ENCODE peak calls at places on chromosomes 4 and X, in eight cellular contexts. D is NCI-H146; E is activated naive CD8-positive, alpha-beta T cell treated with anti-CD3 and anti-CD28 coated beads, Interleukin-2, amount 50 U/mL, for 16 hours; S is LoVo; O is NCI-H748 treated with DMSO at 0.1 percent for 48 hours; M is CD4-positive, alpha-beta memory T cell; Y is HCT116; A is astrocyte. G is an unnamed sample.
A peak's percentile ranks its signal among the peaks of the same experiment; 100 is the strongest.

GRCh38 chr4:129346760-129347159 is 250.8 kb downstream of the C4orf33 start:
- DNase-seq in D (no peak), E (no peak), S (no peak), O (no peak), M (no peak), Y (no peak), A (no peak), G (no peak)

GRCh38 chr4:36467670-36468069 is 186.3 kb downstream of the DTHD1 start:
- DNase-seq in D (no peak), E (no peak), S (no peak), O (no peak), M (no peak), Y (no peak), A (no peak), G (no peak)

GRCh38 chr4:89753601-89754066 is 83.3 kb downstream of the SNCA start:
- DNase-seq in D (no peak), E (no peak), S (peak; percentile 75), O (no peak), M (no peak), Y (peak; percentile 55), A (peak; percentile 98), G (no peak)

GRCh38 chr4:83110970-83111369 is 3.6 kb downstream of the PLAC8 start:
- DNase-seq in D (no peak), E (no peak), S (no peak), O (no peak), M (no peak), Y (no peak), A (no peak), G (no peak)

GRCh38 chr4:42080284-42080683 is 72.2 kb downstream of the BEND4 start:
- DNase-seq in D (no peak), E (no peak), S (no peak), O (no peak), M (no peak), Y (no peak), A (no peak), G (no peak)

GRCh38 chrX:150363561-150364346 is 637 bp downstream of the MAMLD1 start:
- DNase-seq in D (no peak), E (no peak), S (peak; percentile 5), O (no peak), M (peak; percentile 36), Y (no peak), A (no peak), G (peak; percentile 43)

GRCh38 chrX:153443476-153444332 is 2.2 kb downstream of the TREX2 start:
- DNase-seq in D (no peak), E (no peak), S (peak; percentile 1), O (no peak), M (no peak), Y (no peak), A (no peak), G (peak; percentile 43)

GRCh38 chrX:107736781-107737531 is 38.6 kb downstream of the TSC22D3 start:
- DNase-seq in D (peak; percentile 32), E (no peak), S (no peak), O (peak; percentile 32), M (no peak), Y (no peak), A (no peak), G (peak; percentile 80)

GRCh38 chrX:107673933-107674479 is 45.7 kb downstream of the PRPS1 start:
- DNase-seq in D (no peak), E (peak; percentile 65), S (no peak), O (no peak), M (peak; percentile 97), Y (no peak), A (peak; percentile 10), G (peak; percentile 75)

GRCh38 chrX:16826207-16826606 is 39.9 kb downstream of the TXLNG start:
- DNase-seq in D (peak; percentile 21), E (no peak), S (peak; percentile 4), O (peak; percentile 2), M (no peak), Y (no peak), A (peak; percentile 49), G (no peak)

GRCh38 chr4:83197555-83198235 is 83.2 kb upstream of the PLAC8 start:
- DNase-seq in D (no peak), E (no peak), S (peak; percentile 54), O (no peak), M (no peak), Y (no peak), A (no peak), G (no peak)

GRCh38 chr4:110621839-110622751 is 782 bp downstream of the PITX2 start:
- DNase-seq in D (no peak), E (no peak), S (peak; percentile 11), O (no peak), M (no peak), Y (no peak), A (no peak), G (no peak)

GRCh38 chrX:105765691-105766090 is 56.6 kb upstream of the NRK start:
- DNase-seq in D (no peak), E (no peak), S (no peak), O (no peak), M (no peak), Y (no peak), A (no peak), G (no peak)

GRCh38 chr4:95129708-95130343 is 372.1 kb downstream of the BMPR1B start:
- DNase-seq in D (no peak), E (no peak), S (peak; percentile 80), O (no peak), M (no peak), Y (peak; percentile 73), A (peak; percentile 99), G (peak; percentile 37)

G was measured in PC-9.